ENCODE peak calls at places on chromosomes 11 and 22, in five cellular contexts. S is A549, Q is GM12878, T is choroid plexus epithelial cell, B is GM12865. F is an unnamed sample.
A peak's percentile ranks its signal among the peaks of the same experiment; 100 is the strongest.

GRCh38 chr11:3642071-3642951 is 519 bp upstream of the ART5 start:
- DNase-seq in S (peak; percentile 80), Q (no peak), B (no peak), T (peak; percentile 85), F (peak; percentile 84)

GRCh38 chr22:37663521-37664140 is 5.1 kb downstream of the PDXP start:
- DNase-seq in S (no peak), Q (no peak), T (no peak), B (no peak), F (no peak)

GRCh38 chr11:94794287-94795168 is 26.4 kb downstream of the AMOTL1 start:
- DNase-seq in Q (no peak), B (no peak), T (peak; percentile 98), S (peak; percentile 19), F (peak; percentile 99)

GRCh38 chr11:131463162-131463561 is 92.7 kb downstream of the NTM start:
- DNase-seq in B (no peak), Q (no peak), T (no peak), S (no peak), F (no peak)

GRCh38 chr11:27350503-27350902 is 12.5 kb downstream of the CCDC34 start:
- DNase-seq in Q (no peak), B (no peak), T (no peak), S (no peak), F (peak; percentile 13)

GRCh38 chr11:57460756-57461749 is 725 bp downstream of the RTN4RL2 start:
- DNase-seq in T (no peak), S (no peak), B (no peak), Q (no peak), F (no peak)

GRCh38 chr22:35310556-35311550 is 11.2 kb downstream of the TOM1 start:
- DNase-seq in T (peak; percentile 6), S (no peak), B (peak; percentile 82), Q (no peak), F (no peak)

GRCh38 chr11:29333993-29334780 is 682.6 kb downstream of the KCNA4 start:
- DNase-seq in B (peak; percentile 57), Q (peak; percentile 31), S (peak; percentile 74), T (peak; percentile 84), F (peak; percentile 84)

GRCh38 chr11:110347660-110348059 is 51.2 kb upstream of the RDX start:
- DNase-seq in T (no peak), Q (no peak), S (no peak), B (no peak), F (no peak)

GRCh38 chr11:72352859-72353551 is 81.3 kb downstream of the CLPB start:
- DNase-seq in Q (peak; percentile 47), S (peak; percentile 10), T (peak; percentile 90), B (peak; percentile 79), F (peak; percentile 80)

GRCh38 chr11:119051440-119052162 is 5.4 kb downstream of the HYOU1 start:
- DNase-seq in S (no peak), B (peak; percentile 83), T (no peak), Q (peak; percentile 51), F (no peak)

DNA sequence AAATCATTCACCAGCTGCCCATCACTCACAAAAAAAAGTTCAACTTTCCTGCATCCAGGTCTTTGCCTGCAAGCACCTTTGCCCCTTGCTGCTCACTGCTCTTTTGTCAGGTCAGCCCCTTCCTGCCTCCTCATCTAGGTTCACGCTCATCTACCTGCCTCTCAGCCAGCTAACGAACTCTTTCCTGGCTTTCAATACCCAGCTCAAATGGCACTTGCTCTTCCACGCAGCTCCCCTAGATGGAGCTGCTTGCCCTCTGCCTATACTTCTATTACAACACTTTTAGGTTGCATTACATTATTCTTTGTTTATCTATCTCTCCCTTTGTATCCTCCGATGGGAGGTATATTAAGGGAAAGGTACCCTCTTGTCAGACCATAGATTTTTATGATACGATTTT is 78.9 kb upstream of the TBCEL start:
- DNase-seq in S (no peak), T (no peak), B (no peak), Q (no peak), F (no peak)
- TF ChIP-seq CTCF in S (no peak), T (peak; percentile 36), B (no peak), Q (peak; percentile 18), F (peak; percentile 32)

GRCh38 chr22:31647516-31647915 is 14.5 kb downstream of the PISD start:
- DNase-seq in Q (no peak), S (no peak), B (no peak), T (peak; percentile 95), F (peak; percentile 93)
- H3K4me3 ChIP-seq in Q (no peak overlapping the region), S (no peak overlapping the region), B (no peak overlapping the region), T (no peak overlapping the region), F (no peak overlapping the region)

GRCh38 chr11:83168756-83169155 is 11.8 kb downstream of the PCF11 start:
- DNase-seq in S (no peak), Q (no peak), B (no peak), T (no peak), F (no peak)

GRCh38 chr11:83175815-83176214 is 17.7 kb upstream of the ANKRD42 start:
- DNase-seq in B (no peak), T (no peak), Q (no peak), S (no peak), F (no peak)

GRCh38 chr11:83172551-83172950 is 15.6 kb downstream of the PCF11 start:
- DNase-seq in T (no peak), B (no peak), Q (no peak), S (no peak), F (no peak)

GRCh38 chr11:83174008-83174407 is 17.1 kb downstream of the PCF11 start:
- DNase-seq in S (no peak), B (no peak), T (no peak), Q (no peak), F (no peak)
- TF ChIP-seq CTCF in S (no peak), B (no peak), T (no peak), Q (no peak), F (no peak)

DNA sequence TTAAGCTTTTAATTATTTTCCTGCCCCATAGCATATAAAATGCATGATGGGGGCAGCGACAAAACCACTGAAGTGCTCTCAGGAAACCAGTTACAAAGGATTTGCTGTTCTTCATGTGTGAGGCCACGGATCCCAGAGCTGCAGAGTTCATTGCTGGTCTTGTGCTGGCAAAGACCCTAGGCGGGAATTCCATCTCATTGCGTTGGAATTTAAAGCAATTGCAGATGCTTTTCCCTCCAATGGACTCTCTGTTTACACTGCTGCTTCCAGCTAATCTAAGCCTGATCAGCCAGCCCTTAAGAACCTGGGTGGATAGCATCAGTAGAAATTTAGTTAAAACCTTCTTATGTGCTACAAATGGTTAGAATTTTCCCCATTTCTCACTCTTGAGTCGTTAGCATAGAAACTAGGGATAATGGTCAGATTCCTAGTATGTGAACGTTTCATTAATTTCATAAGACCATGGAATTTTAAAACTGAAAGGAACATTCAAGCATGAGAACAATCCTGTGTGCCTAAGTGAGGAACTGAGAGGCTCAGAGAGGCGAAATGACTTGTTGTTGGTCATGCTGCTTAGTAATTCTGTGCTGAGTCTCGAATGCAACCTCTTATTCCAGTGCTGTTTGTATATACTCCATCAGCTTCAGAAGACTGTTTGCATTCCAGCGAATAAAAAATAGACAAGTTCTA is 36.1 kb upstream of the ADSL start:
- DNase-seq in B (no peak), Q (no peak), S (no peak), T (peak; percentile 86), F (peak; percentile 62)
- H3K4me3 ChIP-seq in B (no peak overlapping the region), Q (no peak overlapping the region), S (no peak overlapping the region), T (no peak overlapping the region), F (no peak overlapping the region)

GRCh38 chr11:126347751-126348628 is 7.5 kb upstream of the ST3GAL4 start:
- DNase-seq in T (no peak), S (no peak), B (no peak), Q (no peak), F (peak; percentile 59)
- TF ChIP-seq CTCF in T (no peak), S (no peak), B (no peak), Q (no peak), F (no peak)

GRCh38 chr11:76781861-76782500 is 1.2 kb upstream of the TSKU start:
- DNase-seq in T (no peak), S (no peak), B (no peak), Q (no peak), F (no peak)

GRCh38 chr11:76778874-76779273 is 4.3 kb upstream of the TSKU start:
- DNase-seq in T (no peak), B (no peak), Q (no peak), S (no peak), F (no peak)

GRCh38 chr11:76783294-76783900 is at the start of gene TSKU:
- DNase-seq in B (no peak), T (no peak), S (peak; percentile 57), Q (no peak), F (no peak)

GRCh38 chr11:76782526-76783293 is 446 bp upstream of the TSKU start:
- DNase-seq in Q (no peak), B (peak; percentile 70), S (peak; percentile 95), T (peak; percentile 99), F (peak; percentile 97)

DNA sequence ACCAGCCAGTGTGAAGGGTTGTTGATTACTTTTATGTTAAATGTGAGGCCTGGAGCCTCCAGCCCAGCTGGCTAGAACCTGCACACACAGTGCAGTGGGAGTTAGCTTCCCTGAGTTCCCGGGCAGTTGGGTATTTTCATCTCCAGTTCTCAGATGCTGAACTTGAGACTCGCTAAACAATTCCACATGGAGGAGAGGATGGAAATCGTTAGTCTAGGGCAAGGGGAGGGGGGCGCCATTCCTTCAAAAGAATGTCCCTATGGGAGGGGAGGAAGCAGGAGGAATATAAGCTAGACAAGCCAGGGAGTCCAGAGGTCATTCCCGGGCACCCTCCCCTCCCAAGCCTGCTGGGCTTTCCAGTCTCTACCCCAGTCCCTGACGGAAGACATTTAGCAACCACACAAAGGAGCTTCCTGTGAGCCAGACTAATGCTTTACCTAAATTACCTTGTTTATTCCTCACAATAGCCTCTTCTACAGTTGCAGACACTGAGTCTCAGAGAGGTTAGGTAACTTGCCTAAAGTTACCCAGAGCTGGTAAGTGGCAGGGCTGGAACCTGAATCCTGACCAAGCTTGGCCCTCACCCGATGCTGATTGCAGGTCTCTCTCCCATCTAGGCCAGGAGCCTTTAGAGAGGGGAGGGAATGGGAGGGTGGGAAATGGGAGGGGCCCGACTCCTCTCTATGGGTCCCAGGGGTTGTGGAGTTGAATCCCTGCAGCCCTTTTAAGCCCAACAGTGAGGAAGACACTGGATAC is 1.9 kb upstream of the TSKU start:
- DNase-seq in T (no peak), Q (no peak), S (no peak), B (no peak), F (no peak)
- H3K4me3 ChIP-seq in T (no peak overlapping the region), Q (no peak overlapping the region), S (peak overlapping the region; percentile 71), B (no peak overlapping the region), F (no peak overlapping the region)

GRCh38 chr11:69102732-69103615 is 52.8 kb upstream of the SMIM38 start:
- DNase-seq in Q (no peak), S (no peak), B (no peak), T (peak; percentile 15), F (no peak)
- TF ChIP-seq CTCF in Q (peak; percentile 38), S (peak; percentile 46), B (no peak), T (peak; percentile 38), F (no peak)

GRCh38 chr11:10824888-10825287 is 16.2 kb upstream of the EIF4G2 start:
- DNase-seq in Q (no peak), T (no peak), S (no peak), B (no peak), F (no peak)
- H3K4me3 ChIP-seq in Q (peak overlapping the region; percentile 7), T (no peak overlapping the region), S (no peak overlapping the region), B (no peak overlapping the region), F (no peak overlapping the region)

DNA sequence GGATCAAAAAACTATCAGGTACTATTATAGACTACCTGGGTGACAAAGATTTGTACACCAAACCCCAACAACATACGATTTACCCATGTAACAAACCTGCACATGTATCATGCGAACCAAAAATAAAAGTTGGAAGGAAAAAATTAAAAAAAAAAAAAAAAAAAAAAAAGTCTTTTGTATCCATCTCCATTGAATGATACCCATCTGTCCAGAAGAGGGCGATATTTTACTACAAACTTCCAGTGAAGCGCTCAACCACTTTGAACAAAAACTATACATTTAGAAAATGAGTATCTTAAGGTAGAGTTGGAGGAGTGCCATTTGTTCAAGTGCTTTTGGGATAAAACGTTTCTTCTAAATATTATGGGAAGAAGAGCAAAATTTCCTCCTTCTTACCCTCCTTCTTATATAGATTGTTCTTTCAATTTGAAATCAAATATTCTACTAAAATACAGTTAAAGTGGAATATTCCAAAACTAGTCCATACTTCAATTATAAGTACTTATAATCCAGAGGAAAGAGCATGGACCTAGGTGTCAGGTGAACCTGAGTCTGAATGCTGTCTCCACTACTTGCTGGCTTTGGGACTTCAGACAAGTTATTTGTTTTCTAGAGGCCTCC is 23.3 kb downstream of the ARL14EP start:
- DNase-seq in Q (no peak), T (peak; percentile 79), S (peak; percentile 47), B (peak; percentile 70), F (peak; percentile 74)
- TF ChIP-seq CTCF in Q (peak; percentile 52), T (peak; percentile 63), S (peak; percentile 53), B (peak; percentile 46), F (peak; percentile 52)

F was measured in cardiac fibroblast.